ENCODE peak calls at places on chromosome 18, in ten cellular contexts. One of them, this sample, is unnamed.

GRCh38 chr18:63505566-63506335 is 29.0 kb downstream of the SERPINB5 start:
- DNase-seq in activated B cell treated with CpG ODN at 0.5 μM for 24 hours: no peak
- DNase-seq in endothelial cell of umbilical vein: peak
- DNase-seq in DND-41: peak
- DNase-seq in suprapubic skin: no peak
- DNase-seq in GM12864: no peak
- DNase-seq in neural progenitor cell: peak
- DNase-seq in brain microvascular endothelial cell: peak
- DNase-seq in BE2C: peak
- DNase-seq in GM12878: no peak
- DNase-seq in this sample: no peak

GRCh38 chr18:45951021-45951714 is 16.0 kb downstream of the EPG5 start:
- DNase-seq in DND-41: no peak
- DNase-seq in GM12878: no peak
- DNase-seq in suprapubic skin: no peak
- DNase-seq in neural progenitor cell: no peak
- DNase-seq in GM12864: no peak
- DNase-seq in brain microvascular endothelial cell: peak
- DNase-seq in activated B cell treated with CpG ODN at 0.5 μM for 24 hours: no peak
- DNase-seq in endothelial cell of umbilical vein: peak
- DNase-seq in BE2C: no peak
- DNase-seq in this sample: peak

GRCh38 chr18:8702668-8703067 is 2.7 kb upstream of the MTCL1 start:
- DNase-seq in DND-41: no peak
- DNase-seq in activated B cell treated with CpG ODN at 0.5 μM for 24 hours: no peak
- DNase-seq in neural progenitor cell: no peak
- DNase-seq in endothelial cell of umbilical vein: no peak
- DNase-seq in GM12864: no peak
- DNase-seq in brain microvascular endothelial cell: no peak
- DNase-seq in BE2C: no peak
- DNase-seq in suprapubic skin: no peak
- DNase-seq in GM12878: no peak
- DNase-seq in this sample: no peak

GRCh38 chr18:24112874-24113615 is 25.8 kb upstream of the CABYR start:
- DNase-seq in activated B cell treated with CpG ODN at 0.5 μM for 24 hours: no peak
- DNase-seq in brain microvascular endothelial cell: peak
- DNase-seq in endothelial cell of umbilical vein: no peak
- DNase-seq in neural progenitor cell: no peak
- DNase-seq in GM12864: no peak
- DNase-seq in suprapubic skin: no peak
- DNase-seq in DND-41: no peak
- DNase-seq in BE2C: no peak
- DNase-seq in GM12878: no peak
- DNase-seq in this sample: no peak

GRCh38 chr18:48371854-48372598 is 37.2 kb downstream of the ZBTB7C start:
- DNase-seq in BE2C: no peak
- DNase-seq in DND-41: no peak
- DNase-seq in GM12864: no peak
- DNase-seq in neural progenitor cell: no peak
- DNase-seq in brain microvascular endothelial cell: no peak
- DNase-seq in endothelial cell of umbilical vein: no peak
- DNase-seq in activated B cell treated with CpG ODN at 0.5 μM for 24 hours: no peak
- DNase-seq in suprapubic skin: peak
- DNase-seq in GM12878: no peak
- DNase-seq in this sample: no peak

GRCh38 chr18:76484749-76485387 is 10.2 kb downstream of the ZNF516 start:
- DNase-seq in DND-41: no peak
- DNase-seq in endothelial cell of umbilical vein: no peak
- DNase-seq in BE2C: no peak
- DNase-seq in GM12864: no peak
- DNase-seq in GM12878: no peak
- DNase-seq in neural progenitor cell: no peak
- DNase-seq in brain microvascular endothelial cell: no peak
- DNase-seq in suprapubic skin: no peak
- DNase-seq in activated B cell treated with CpG ODN at 0.5 μM for 24 hours: no peak
- DNase-seq in this sample: no peak

GRCh38 chr18:31274915-31275314 is 43.0 kb upstream of the DSG1 start:
- DNase-seq in GM12878: no peak
- DNase-seq in suprapubic skin: no peak
- DNase-seq in GM12864: no peak
- DNase-seq in brain microvascular endothelial cell: peak
- DNase-seq in neural progenitor cell: no peak
- DNase-seq in BE2C: no peak
- DNase-seq in endothelial cell of umbilical vein: peak
- DNase-seq in activated B cell treated with CpG ODN at 0.5 μM for 24 hours: no peak
- DNase-seq in DND-41: no peak
- DNase-seq in this sample: no peak

GRCh38 chr18:13269599-13270011 is 51.0 kb downstream of the LDLRAD4 start:
- DNase-seq in neural progenitor cell: no peak
- DNase-seq in GM12864: no peak
- DNase-seq in activated B cell treated with CpG ODN at 0.5 μM for 24 hours: no peak
- DNase-seq in BE2C: no peak
- DNase-seq in DND-41: no peak
- DNase-seq in brain microvascular endothelial cell: no peak
- DNase-seq in suprapubic skin: no peak
- DNase-seq in GM12878: no peak
- DNase-seq in endothelial cell of umbilical vein: no peak
- DNase-seq in this sample: no peak

GRCh38 chr18:34929336-34929780 is 111.9 kb upstream of the MAPRE2 start:
- DNase-seq in brain microvascular endothelial cell: peak
- DNase-seq in GM12864: no peak
- DNase-seq in DND-41: no peak
- DNase-seq in endothelial cell of umbilical vein: peak
- DNase-seq in GM12878: no peak
- DNase-seq in BE2C: no peak
- DNase-seq in suprapubic skin: no peak
- DNase-seq in activated B cell treated with CpG ODN at 0.5 μM for 24 hours: no peak
- DNase-seq in neural progenitor cell: no peak
- DNase-seq in this sample: no peak

GRCh38 chr18:45255142-45255890 is 360.0 kb upstream of the SLC14A2 start:
- DNase-seq in DND-41: no peak
- DNase-seq in GM12864: no peak
- DNase-seq in neural progenitor cell: peak
- DNase-seq in endothelial cell of umbilical vein: no peak
- DNase-seq in BE2C: no peak
- DNase-seq in activated B cell treated with CpG ODN at 0.5 μM for 24 hours: no peak
- DNase-seq in GM12878: no peak
- DNase-seq in brain microvascular endothelial cell: peak
- DNase-seq in suprapubic skin: no peak
- DNase-seq in this sample: no peak

GRCh38 chr18:33404244-33404873 is 36.2 kb downstream of the CCDC178 start:
- DNase-seq in suprapubic skin: no peak
- DNase-seq in activated B cell treated with CpG ODN at 0.5 μM for 24 hours: no peak
- DNase-seq in endothelial cell of umbilical vein: peak
- DNase-seq in DND-41: no peak
- DNase-seq in brain microvascular endothelial cell: no peak
- DNase-seq in neural progenitor cell: no peak
- DNase-seq in GM12864: no peak
- DNase-seq in GM12878: no peak
- DNase-seq in BE2C: no peak
- DNase-seq in this sample: no peak

GRCh38 chr18:58993260-58993659 is 128.6 kb downstream of the ZNF532 start:
- DNase-seq in endothelial cell of umbilical vein: peak
- DNase-seq in GM12864: no peak
- DNase-seq in activated B cell treated with CpG ODN at 0.5 μM for 24 hours: no peak
- DNase-seq in DND-41: no peak
- DNase-seq in BE2C: no peak
- DNase-seq in neural progenitor cell: no peak
- DNase-seq in suprapubic skin: no peak
- DNase-seq in brain microvascular endothelial cell: peak
- DNase-seq in GM12878: no peak
- DNase-seq in this sample: no peak

GRCh38 chr18:58635891-58636290 is 7.0 kb upstream of the ALPK2 start:
- DNase-seq in GM12878: peak
- DNase-seq in neural progenitor cell: no peak
- DNase-seq in BE2C: no peak
- DNase-seq in GM12864: no peak
- DNase-seq in suprapubic skin: no peak
- DNase-seq in endothelial cell of umbilical vein: peak
- DNase-seq in DND-41: no peak
- DNase-seq in brain microvascular endothelial cell: peak
- DNase-seq in activated B cell treated with CpG ODN at 0.5 μM for 24 hours: no peak
- DNase-seq in this sample: no peak

GRCh38 chr18:63412949-63413348 is 9.3 kb downstream of the VPS4B start:
- DNase-seq in neural progenitor cell: no peak
- DNase-seq in BE2C: no peak
- DNase-seq in endothelial cell of umbilical vein: no peak
- DNase-seq in DND-41: no peak
- DNase-seq in brain microvascular endothelial cell: no peak
- DNase-seq in activated B cell treated with CpG ODN at 0.5 μM for 24 hours: no peak
- DNase-seq in GM12864: no peak
- DNase-seq in GM12878: no peak
- DNase-seq in suprapubic skin: no peak
- DNase-seq in this sample: no peak

GRCh38 chr18:22164337-22165048 is 4.9 kb upstream of the GATA6 start:
- DNase-seq in endothelial cell of umbilical vein: no peak
- DNase-seq in GM12864: no peak
- DNase-seq in brain microvascular endothelial cell: no peak
- DNase-seq in neural progenitor cell: no peak
- DNase-seq in GM12878: no peak
- DNase-seq in suprapubic skin: no peak
- DNase-seq in activated B cell treated with CpG ODN at 0.5 μM for 24 hours: no peak
- DNase-seq in DND-41: no peak
- DNase-seq in BE2C: no peak
- DNase-seq in this sample: no peak

GRCh38 chr18:54607213-54607934 is 16.3 kb downstream of the DYNAP start:
- DNase-seq in GM12864: no peak
- DNase-seq in brain microvascular endothelial cell: no peak
- DNase-seq in GM12878: no peak
- DNase-seq in neural progenitor cell: no peak
- DNase-seq in activated B cell treated with CpG ODN at 0.5 μM for 24 hours: no peak
- DNase-seq in suprapubic skin: no peak
- DNase-seq in endothelial cell of umbilical vein: peak
- DNase-seq in DND-41: no peak
- DNase-seq in BE2C: no peak
- DNase-seq in this sample: no peak

GRCh38 chr18:13445241-13445897 is 226.8 kb downstream of the LDLRAD4 start:
- DNase-seq in GM12878: no peak
- DNase-seq in neural progenitor cell: no peak
- DNase-seq in GM12864: no peak
- DNase-seq in brain microvascular endothelial cell: no peak
- DNase-seq in BE2C: no peak
- DNase-seq in endothelial cell of umbilical vein: no peak
- DNase-seq in DND-41: no peak
- DNase-seq in suprapubic skin: peak
- DNase-seq in activated B cell treated with CpG ODN at 0.5 μM for 24 hours: no peak
- DNase-seq in this sample: no peak

GRCh38 chr18:46071894-46072867 is at the start of gene PSTPIP2:
- DNase-seq in DND-41: no peak
- DNase-seq in GM12864: no peak
- DNase-seq in GM12878: no peak
- DNase-seq in neural progenitor cell: peak
- DNase-seq in endothelial cell of umbilical vein: peak
- DNase-seq in BE2C: peak
- DNase-seq in activated B cell treated with CpG ODN at 0.5 μM for 24 hours: peak
- DNase-seq in brain microvascular endothelial cell: peak
- DNase-seq in suprapubic skin: peak
- DNase-seq in this sample: peak

GRCh38 chr18:68152770-68153169 is 562.1 kb downstream of the TMX3 start:
- DNase-seq in brain microvascular endothelial cell: no peak
- DNase-seq in endothelial cell of umbilical vein: no peak
- DNase-seq in DND-41: no peak
- DNase-seq in suprapubic skin: no peak
- DNase-seq in BE2C: no peak
- DNase-seq in neural progenitor cell: peak
- DNase-seq in activated B cell treated with CpG ODN at 0.5 μM for 24 hours: no peak
- DNase-seq in GM12878: no peak
- DNase-seq in GM12864: no peak
- DNase-seq in this sample: no peak
- TF ChIP-seq CTCF in brain microvascular endothelial cell: no peak
- TF ChIP-seq CTCF in endothelial cell of umbilical vein: no peak
- TF ChIP-seq CTCF in DND-41: no peak
- TF ChIP-seq CTCF in suprapubic skin: no peak
- TF ChIP-seq CTCF in BE2C: no peak
- TF ChIP-seq CTCF in neural progenitor cell: peak
- TF ChIP-seq CTCF in activated B cell treated with CpG ODN at 0.5 μM for 24 hours: no peak
- TF ChIP-seq CTCF in GM12878: peak
- TF ChIP-seq CTCF in GM12864: peak
- TF ChIP-seq CTCF in this sample: no peak

DNA sequence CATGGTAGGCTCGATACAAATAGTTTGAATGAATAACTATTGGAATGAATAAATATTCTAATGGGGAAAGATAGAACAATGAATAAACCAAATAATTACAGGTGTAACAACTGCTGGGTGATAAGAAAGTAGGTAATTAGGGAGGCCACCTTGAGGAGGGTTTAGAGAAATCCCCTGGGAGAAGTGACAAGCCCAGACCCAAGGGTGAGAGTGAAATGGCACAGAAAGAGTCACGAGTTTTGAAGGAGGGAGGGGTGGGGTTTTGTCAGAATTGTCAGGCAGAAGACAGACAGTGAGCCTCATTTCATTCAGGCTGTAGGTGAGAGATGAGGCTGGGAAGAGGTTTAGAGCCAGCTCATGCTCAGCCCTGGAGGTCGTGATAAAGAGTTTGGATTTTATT is 71.6 kb upstream of the L3MBTL4 start:
- DNase-seq in GM12878: no peak
- DNase-seq in brain microvascular endothelial cell: no peak
- DNase-seq in endothelial cell of umbilical vein: no peak
- DNase-seq in neural progenitor cell: no peak
- DNase-seq in suprapubic skin: no peak
- DNase-seq in DND-41: no peak
- DNase-seq in GM12864: no peak
- DNase-seq in BE2C: no peak
- DNase-seq in activated B cell treated with CpG ODN at 0.5 μM for 24 hours: no peak
- DNase-seq in this sample: no peak
- TF ChIP-seq CTCF in GM12878: no peak
- TF ChIP-seq CTCF in brain microvascular endothelial cell: no peak
- TF ChIP-seq CTCF in endothelial cell of umbilical vein: no peak
- TF ChIP-seq CTCF in neural progenitor cell: no peak
- TF ChIP-seq CTCF in suprapubic skin: no peak
- TF ChIP-seq CTCF in DND-41: no peak
- TF ChIP-seq CTCF in GM12864: no peak
- TF ChIP-seq CTCF in BE2C: no peak
- TF ChIP-seq CTCF in activated B cell treated with CpG ODN at 0.5 μM for 24 hours: no peak
- TF ChIP-seq CTCF in this sample: no peak

GRCh38 chr18:49899647-49900330 is 86.5 kb upstream of the ACAA2 start:
- DNase-seq in BE2C: no peak
- DNase-seq in suprapubic skin: no peak
- DNase-seq in DND-41: no peak
- DNase-seq in brain microvascular endothelial cell: no peak
- DNase-seq in activated B cell treated with CpG ODN at 0.5 μM for 24 hours: no peak
- DNase-seq in GM12864: no peak
- DNase-seq in neural progenitor cell: peak
- DNase-seq in GM12878: no peak
- DNase-seq in endothelial cell of umbilical vein: no peak
- DNase-seq in this sample: no peak
- TF ChIP-seq CTCF in BE2C: peak
- TF ChIP-seq CTCF in suprapubic skin: no peak
- TF ChIP-seq CTCF in DND-41: no peak
- TF ChIP-seq CTCF in brain microvascular endothelial cell: peak
- TF ChIP-seq CTCF in activated B cell treated with CpG ODN at 0.5 μM for 24 hours: no peak
- TF ChIP-seq CTCF in GM12864: no peak
- TF ChIP-seq CTCF in neural progenitor cell: no peak
- TF ChIP-seq CTCF in GM12878: no peak
- TF ChIP-seq CTCF in endothelial cell of umbilical vein: no peak
- TF ChIP-seq CTCF in this sample: no peak

DNA sequence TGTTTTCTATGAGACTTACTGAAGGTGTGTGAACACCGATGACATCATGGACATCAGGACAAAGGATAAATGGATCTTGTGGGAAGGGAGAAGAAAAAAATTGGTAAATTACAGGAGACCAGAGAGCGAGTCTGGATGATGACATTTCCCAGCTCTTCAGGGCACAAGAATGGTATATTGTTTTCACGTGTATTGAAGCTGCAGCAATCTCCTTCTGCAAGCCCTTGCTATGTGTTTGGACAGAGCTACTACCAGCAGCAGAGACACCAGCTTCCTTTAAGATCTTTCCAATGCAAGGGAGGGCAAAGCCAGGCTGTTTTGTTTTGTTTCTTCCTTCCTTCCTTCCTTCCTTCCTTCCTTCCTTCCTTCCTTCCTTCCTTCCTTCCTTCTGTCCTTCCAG is 47.2 kb downstream of the DCC start:
- DNase-seq in neural progenitor cell: no peak
- DNase-seq in suprapubic skin: no peak
- DNase-seq in GM12878: no peak
- DNase-seq in brain microvascular endothelial cell: no peak
- DNase-seq in activated B cell treated with CpG ODN at 0.5 μM for 24 hours: no peak
- DNase-seq in BE2C: no peak
- DNase-seq in endothelial cell of umbilical vein: no peak
- DNase-seq in GM12864: no peak
- DNase-seq in DND-41: no peak
- DNase-seq in this sample: no peak
- TF ChIP-seq CTCF in neural progenitor cell: no peak
- TF ChIP-seq CTCF in suprapubic skin: no peak
- TF ChIP-seq CTCF in GM12878: no peak
- TF ChIP-seq CTCF in brain microvascular endothelial cell: no peak
- TF ChIP-seq CTCF in activated B cell treated with CpG ODN at 0.5 μM for 24 hours: no peak
- TF ChIP-seq CTCF in BE2C: no peak
- TF ChIP-seq CTCF in endothelial cell of umbilical vein: no peak
- TF ChIP-seq CTCF in GM12864: no peak
- TF ChIP-seq CTCF in DND-41: no peak
- TF ChIP-seq CTCF in this sample: no peak